ENCODE peak calls at places on chromosomes 12 and 14, in seven cellular contexts. One of them, this sample, is unnamed.

GRCh38 chr12:447132-447531 is 12.6 kb upstream of the B4GALNT3 start:
- DNase-seq in mucosa of descending colon: no peak
- DNase-seq in A549: no peak
- DNase-seq in endothelial cell: no peak
- DNase-seq in neural crest cell: no peak
- DNase-seq in hepatocyte: no peak
- DNase-seq in keratinocyte: no peak
- DNase-seq in this sample: no peak

GRCh38 chr14:32933943-32934890 is 4.5 kb upstream of the NPAS3 start:
- DNase-seq in mucosa of descending colon: peak
- DNase-seq in A549: no peak
- DNase-seq in endothelial cell: peak
- DNase-seq in neural crest cell: peak
- DNase-seq in hepatocyte: peak
- DNase-seq in keratinocyte: no peak
- DNase-seq in this sample: peak

GRCh38 chr14:33282811-33283210 is 344.1 kb downstream of the NPAS3 start:
- DNase-seq in mucosa of descending colon: no peak
- DNase-seq in A549: no peak
- DNase-seq in endothelial cell: no peak
- DNase-seq in neural crest cell: no peak
- DNase-seq in hepatocyte: no peak
- DNase-seq in keratinocyte: no peak
- DNase-seq in this sample: no peak

GRCh38 chr12:94994312-94994711 is 9.2 kb downstream of the NDUFA12 start:
- DNase-seq in mucosa of descending colon: no peak
- DNase-seq in A549: peak
- DNase-seq in endothelial cell: no peak
- DNase-seq in neural crest cell: no peak
- DNase-seq in hepatocyte: peak
- DNase-seq in keratinocyte: peak
- DNase-seq in this sample: no peak

GRCh38 chr14:64409509-64409908 is 21.4 kb downstream of the MTHFD1 start:
- DNase-seq in mucosa of descending colon: no peak
- DNase-seq in A549: no peak
- DNase-seq in endothelial cell: no peak
- DNase-seq in neural crest cell: no peak
- DNase-seq in hepatocyte: no peak
- DNase-seq in keratinocyte: no peak
- DNase-seq in this sample: no peak

GRCh38 chr14:60487211-60487610 is 1.3 kb upstream of the C14orf39 start:
- DNase-seq in mucosa of descending colon: no peak
- DNase-seq in A549: no peak
- DNase-seq in endothelial cell: no peak
- DNase-seq in neural crest cell: no peak
- DNase-seq in hepatocyte: no peak
- DNase-seq in keratinocyte: no peak
- DNase-seq in this sample: no peak

GRCh38 chr14:68703093-68703492 is 89.8 kb downstream of the ZFP36L1 start:
- DNase-seq in mucosa of descending colon: no peak
- DNase-seq in A549: peak
- DNase-seq in endothelial cell: no peak
- DNase-seq in neural crest cell: no peak
- DNase-seq in hepatocyte: no peak
- DNase-seq in keratinocyte: peak
- DNase-seq in this sample: no peak

GRCh38 chr12:43914923-43915468 is 79.1 kb downstream of the TMEM117 start:
- DNase-seq in mucosa of descending colon: no peak
- DNase-seq in A549: peak
- DNase-seq in endothelial cell: no peak
- DNase-seq in neural crest cell: no peak
- DNase-seq in hepatocyte: peak
- DNase-seq in keratinocyte: no peak
- DNase-seq in this sample: no peak

GRCh38 chr14:52051861-52052260 is 17.0 kb downstream of the NID2 start:
- DNase-seq in mucosa of descending colon: no peak
- DNase-seq in A549: no peak
- DNase-seq in endothelial cell: no peak
- DNase-seq in neural crest cell: no peak
- DNase-seq in hepatocyte: no peak
- DNase-seq in keratinocyte: no peak
- DNase-seq in this sample: no peak

GRCh38 chr12:18868673-18869072 is 130.8 kb downstream of the CAPZA3 start:
- DNase-seq in mucosa of descending colon: no peak
- DNase-seq in A549: no peak
- DNase-seq in endothelial cell: no peak
- DNase-seq in neural crest cell: no peak
- DNase-seq in hepatocyte: no peak
- DNase-seq in keratinocyte: peak
- DNase-seq in this sample: no peak

GRCh38 chr14:100988011-100988410 is 84.5 kb upstream of the RTL1 start:
- DNase-seq in mucosa of descending colon: no peak
- DNase-seq in A549: peak
- DNase-seq in endothelial cell: no peak
- DNase-seq in neural crest cell: no peak
- DNase-seq in hepatocyte: no peak
- DNase-seq in keratinocyte: no peak
- DNase-seq in this sample: no peak

GRCh38 chr12:93427779-93428564 is 13.8 kb downstream of the UBE2N start:
- DNase-seq in mucosa of descending colon: no peak
- DNase-seq in A549: no peak
- DNase-seq in endothelial cell: no peak
- DNase-seq in neural crest cell: no peak
- DNase-seq in hepatocyte: no peak
- DNase-seq in keratinocyte: no peak
- DNase-seq in this sample: no peak

GRCh38 chr14:44759263-44759662 is 202.5 kb downstream of the KLHL28 start:
- DNase-seq in mucosa of descending colon: no peak
- DNase-seq in A549: no peak
- DNase-seq in endothelial cell: no peak
- DNase-seq in neural crest cell: no peak
- DNase-seq in hepatocyte: no peak
- DNase-seq in keratinocyte: no peak
- DNase-seq in this sample: no peak

GRCh38 chr12:52300796-52301691 is 9.7 kb upstream of the KRT81 start:
- DNase-seq in mucosa of descending colon: no peak
- DNase-seq in A549: no peak
- DNase-seq in endothelial cell: no peak
- DNase-seq in neural crest cell: no peak
- DNase-seq in hepatocyte: no peak
- DNase-seq in keratinocyte: no peak
- DNase-seq in this sample: no peak

GRCh38 chr14:67240168-67240932 is 885 bp upstream of the PALS1 start:
- DNase-seq in mucosa of descending colon: peak
- DNase-seq in A549: peak
- DNase-seq in endothelial cell: peak
- DNase-seq in neural crest cell: peak
- DNase-seq in hepatocyte: peak
- DNase-seq in keratinocyte: no peak
- DNase-seq in this sample: no peak

GRCh38 chr12:106945261-106945851 is 10.4 kb upstream of the TMEM263 start:
- DNase-seq in mucosa of descending colon: no peak
- DNase-seq in A549: no peak
- DNase-seq in endothelial cell: no peak
- DNase-seq in neural crest cell: no peak
- DNase-seq in hepatocyte: no peak
- DNase-seq in keratinocyte: no peak
- DNase-seq in this sample: no peak

GRCh38 chr12:52324068-52324444 is 2.9 kb upstream of the KRT83 start:
- DNase-seq in mucosa of descending colon: no peak
- DNase-seq in A549: no peak
- DNase-seq in endothelial cell: no peak
- DNase-seq in neural crest cell: no peak
- DNase-seq in hepatocyte: no peak
- DNase-seq in keratinocyte: no peak
- DNase-seq in this sample: peak

GRCh38 chr12:76158518-76159321 is 74.2 kb upstream of the NAP1L1 start:
- DNase-seq in mucosa of descending colon: peak
- DNase-seq in A549: peak
- DNase-seq in endothelial cell: peak
- DNase-seq in neural crest cell: peak
- DNase-seq in hepatocyte: peak
- DNase-seq in keratinocyte: peak
- DNase-seq in this sample: peak

GRCh38 chr12:117684471-117684870 is 284.3 kb downstream of the KSR2 start:
- DNase-seq in mucosa of descending colon: no peak
- DNase-seq in A549: no peak
- DNase-seq in endothelial cell: no peak
- DNase-seq in neural crest cell: no peak
- DNase-seq in hepatocyte: no peak
- DNase-seq in keratinocyte: no peak
- DNase-seq in this sample: no peak

GRCh38 chr14:95133282-95133681 is 24.0 kb downstream of the DICER1 start:
- DNase-seq in mucosa of descending colon: no peak
- DNase-seq in A549: no peak
- DNase-seq in endothelial cell: no peak
- DNase-seq in neural crest cell: peak
- DNase-seq in hepatocyte: no peak
- DNase-seq in keratinocyte: no peak
- DNase-seq in this sample: no peak

GRCh38 chr12:67452119-67452805 is 183.1 kb downstream of the CAND1 start:
- DNase-seq in mucosa of descending colon: no peak
- DNase-seq in A549: no peak
- DNase-seq in endothelial cell: no peak
- DNase-seq in neural crest cell: no peak
- DNase-seq in hepatocyte: no peak
- DNase-seq in keratinocyte: no peak
- DNase-seq in this sample: no peak

GRCh38 chr12:114041136-114041535 is 75.0 kb upstream of the RBM19 start:
- DNase-seq in mucosa of descending colon: no peak
- DNase-seq in A549: no peak
- DNase-seq in endothelial cell: no peak
- DNase-seq in neural crest cell: no peak
- DNase-seq in hepatocyte: no peak
- DNase-seq in keratinocyte: no peak
- DNase-seq in this sample: no peak

GRCh38 chr12:114045333-114045732 is 79.2 kb upstream of the RBM19 start:
- DNase-seq in mucosa of descending colon: no peak
- DNase-seq in A549: no peak
- DNase-seq in endothelial cell: no peak
- DNase-seq in neural crest cell: no peak
- DNase-seq in hepatocyte: peak
- DNase-seq in keratinocyte: no peak
- DNase-seq in this sample: no peak

GRCh38 chr12:114046236-114046998 is 80.3 kb upstream of the RBM19 start:
- DNase-seq in mucosa of descending colon: no peak
- DNase-seq in A549: no peak
- DNase-seq in endothelial cell: no peak
- DNase-seq in neural crest cell: no peak
- DNase-seq in hepatocyte: no peak
- DNase-seq in keratinocyte: no peak
- DNase-seq in this sample: no peak

GRCh38 chr12:114038962-114039361 is 72.8 kb upstream of the RBM19 start:
- DNase-seq in mucosa of descending colon: no peak
- DNase-seq in A549: no peak
- DNase-seq in endothelial cell: no peak
- DNase-seq in neural crest cell: no peak
- DNase-seq in hepatocyte: no peak
- DNase-seq in keratinocyte: no peak
- DNase-seq in this sample: no peak

DNA sequence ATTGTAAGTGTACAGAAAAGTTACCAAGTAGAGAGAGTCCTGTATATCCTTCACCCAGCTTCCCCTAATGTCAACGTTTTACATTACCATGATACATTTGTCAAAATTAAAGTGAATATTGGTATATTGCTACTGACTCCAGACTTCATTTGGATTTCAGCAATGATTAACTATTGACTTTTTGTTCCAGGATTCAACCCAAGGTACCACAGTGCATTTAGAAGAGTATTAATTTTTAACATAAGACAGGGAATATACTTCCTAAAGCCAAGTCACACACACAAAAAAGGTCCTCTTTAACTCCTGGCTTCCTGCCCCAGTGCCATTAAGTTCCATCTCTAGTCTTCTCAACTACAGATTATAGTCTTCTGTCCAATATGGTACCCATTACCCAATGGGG is 75.5 kb upstream of the RBM19 start:
- DNase-seq in mucosa of descending colon: no peak
- DNase-seq in A549: no peak
- DNase-seq in endothelial cell: no peak
- DNase-seq in neural crest cell: no peak
- DNase-seq in hepatocyte: no peak
- DNase-seq in keratinocyte: no peak
- DNase-seq in this sample: no peak
- TF ChIP-seq CTCF in mucosa of descending colon: no peak
- TF ChIP-seq CTCF in A549: no peak
- TF ChIP-seq CTCF in endothelial cell: no peak
- TF ChIP-seq CTCF in neural crest cell: no peak
- TF ChIP-seq CTCF in hepatocyte: no peak
- TF ChIP-seq CTCF in keratinocyte: no peak
- TF ChIP-seq CTCF in this sample: no peak

DNA sequence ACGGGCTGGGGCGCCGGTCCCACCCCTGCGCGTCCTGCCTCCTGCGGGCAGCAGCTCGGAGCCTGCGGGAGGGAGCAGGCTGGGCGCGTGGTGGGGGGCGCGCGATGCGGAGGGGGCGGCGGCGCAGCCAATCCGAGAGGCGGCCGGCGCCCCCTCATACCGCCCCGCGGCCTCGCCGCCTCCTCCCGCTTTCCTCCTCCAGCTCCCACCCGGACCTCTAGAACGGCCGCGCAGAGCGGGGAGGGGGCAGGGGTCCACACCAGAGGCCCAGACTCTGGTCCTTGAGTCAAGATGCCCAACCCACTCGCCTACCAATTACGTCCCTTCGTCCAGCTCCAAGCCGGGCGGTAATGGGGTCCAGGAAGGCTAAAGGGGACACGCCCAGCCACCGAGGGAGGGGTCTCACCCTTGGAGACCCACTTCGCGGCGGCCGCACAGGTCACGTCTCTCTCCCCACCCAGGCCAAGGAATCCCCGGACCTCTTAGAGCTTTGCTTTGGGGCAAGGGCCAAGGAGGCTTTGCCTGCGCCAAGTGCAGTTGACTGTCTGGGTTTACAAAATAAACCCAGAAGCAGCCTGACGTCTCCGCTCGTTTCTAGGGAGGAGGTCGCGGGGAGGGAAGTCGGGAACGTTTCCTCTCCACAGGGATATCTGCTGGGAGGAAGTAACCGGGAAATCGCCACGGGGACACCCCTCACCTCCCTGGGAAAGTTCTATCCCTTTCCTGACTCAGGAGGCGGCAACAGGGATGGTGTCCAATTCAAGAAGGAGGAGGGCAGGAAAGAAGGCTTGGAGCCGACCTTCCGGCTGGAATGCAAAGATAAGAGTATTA is at the start of gene AMIGO2:
- DNase-seq in mucosa of descending colon: peak
- DNase-seq in A549: peak
- DNase-seq in endothelial cell: peak
- DNase-seq in neural crest cell: peak
- DNase-seq in hepatocyte: peak
- DNase-seq in keratinocyte: no peak
- DNase-seq in this sample: peak
- TF ChIP-seq CTCF in mucosa of descending colon: no peak
- TF ChIP-seq CTCF in A549: no peak
- TF ChIP-seq CTCF in endothelial cell: no peak
- TF ChIP-seq CTCF in neural crest cell: no peak
- TF ChIP-seq CTCF in hepatocyte: no peak
- TF ChIP-seq CTCF in keratinocyte: no peak
- TF ChIP-seq CTCF in this sample: no peak

GRCh38 chr12:27497446-27497845 is 26.6 kb upstream of the PPFIBP1 start:
- DNase-seq in mucosa of descending colon: no peak
- DNase-seq in A549: no peak
- DNase-seq in endothelial cell: no peak
- DNase-seq in neural crest cell: no peak
- DNase-seq in hepatocyte: no peak
- DNase-seq in keratinocyte: no peak
- DNase-seq in this sample: no peak
- TF ChIP-seq CTCF in mucosa of descending colon: no peak
- TF ChIP-seq CTCF in A549: no peak
- TF ChIP-seq CTCF in endothelial cell: no peak
- TF ChIP-seq CTCF in neural crest cell: no peak
- TF ChIP-seq CTCF in hepatocyte: no peak
- TF ChIP-seq CTCF in keratinocyte: no peak
- TF ChIP-seq CTCF in this sample: no peak

GRCh38 chr12:104057771-104058197 is 6.5 kb upstream of the HCFC2 start:
- DNase-seq in mucosa of descending colon: no peak
- DNase-seq in A549: peak
- DNase-seq in endothelial cell: no peak
- DNase-seq in neural crest cell: no peak
- DNase-seq in hepatocyte: no peak
- DNase-seq in keratinocyte: no peak
- DNase-seq in this sample: no peak
- TF ChIP-seq CTCF in mucosa of descending colon: no peak
- TF ChIP-seq CTCF in A549: peak
- TF ChIP-seq CTCF in endothelial cell: peak
- TF ChIP-seq CTCF in neural crest cell: peak
- TF ChIP-seq CTCF in hepatocyte: peak
- TF ChIP-seq CTCF in keratinocyte: peak
- TF ChIP-seq CTCF in this sample: peak

This sample was measured in glutamatergic neuron.